ENCODE peak calls at places on chromosomes 2 and 18, in eight cellular contexts. B is EH; K is nucleus accumbens; N is EL; X is AG04450; D is GM12865; J is activated CD8-positive, alpha-beta memory T cell treated with anti-CD3 and anti-CD28 coated beads, Interleukin-2, amount 50 U/mL, for 48 hours; A is ureter. R is an unnamed sample.

GRCh38 chr2:199710551-199710950 is 140.4 kb downstream of the FTCDNL1 start:
- DNase-seq in B (peak), K (no peak), N (peak), X (no peak), D (no peak), J (no peak), A (no peak), R (no peak)

GRCh38 chr18:12307251-12307736 is 747 bp upstream of the TUBB6 start:
- DNase-seq in B (peak), K (no peak), N (peak), X (no peak), D (no peak), J (no peak), A (peak), R (no peak)

GRCh38 chr2:3169106-3169870 is 208.3 kb downstream of the EIPR1 start:
- DNase-seq in B (peak), K (no peak), N (peak), X (no peak), D (no peak), J (no peak), A (no peak), R (peak)

GRCh38 chr2:221624475-221624874 is 52.4 kb upstream of the EPHA4 start:
- DNase-seq in B (no peak), K (no peak), N (no peak), X (no peak), D (no peak), J (no peak), A (no peak), R (no peak)

GRCh38 chr2:176479961-176480360 is 210.7 kb downstream of the MTX2 start:
- DNase-seq in B (no peak), K (no peak), N (no peak), X (no peak), D (no peak), J (no peak), A (no peak), R (no peak)

GRCh38 chr2:109128466-109129355 is at the start of gene SH3RF3:
- DNase-seq in B (peak), K (no peak), N (peak), X (no peak), D (peak), J (peak), A (peak), R (peak)

GRCh38 chr2:144519934-144520717 is at the start of gene ZEB2:
- DNase-seq in B (peak), K (peak), N (peak), X (no peak), D (peak), J (no peak), A (peak), R (peak)

GRCh38 chr18:5894215-5894612 is 1.1 kb downstream of the TMEM200C start:
- DNase-seq in B (no peak), K (no peak), N (no peak), X (no peak), D (no peak), J (no peak), A (no peak), R (no peak)

GRCh38 chr2:127683056-127683455 is 7.7 kb upstream of the LIMS2 start:
- DNase-seq in B (no peak), K (no peak), N (no peak), X (no peak), D (no peak), J (no peak), A (peak), R (no peak)

GRCh38 chr2:18599509-18600254 is 10.3 kb upstream of the NT5C1B start:
- DNase-seq in B (peak), K (no peak), N (peak), X (no peak), D (no peak), J (no peak), A (no peak), R (no peak)

GRCh38 chr18:39966275-39966674 is 1988.8 kb upstream of the PIK3C3 start:
- DNase-seq in B (no peak), K (no peak), N (no peak), X (no peak), D (no peak), J (no peak), A (no peak), R (no peak)

GRCh38 chr2:203583696-203584095 is 48.6 kb upstream of the RAPH1 start:
- DNase-seq in B (peak), K (no peak), N (peak), X (no peak), D (peak), J (peak), A (no peak), R (no peak)

GRCh38 chr2:176129825-176130152 is 284 bp downstream of the HOXD8 start:
- DNase-seq in B (no peak), K (no peak), N (peak), X (no peak), D (no peak), J (peak), A (no peak), R (no peak)

GRCh38 chr2:226699321-226699720 is 100.3 kb downstream of the IRS1 start:
- DNase-seq in B (peak), K (no peak), N (peak), X (no peak), D (no peak), J (no peak), A (peak), R (no peak)

GRCh38 chr2:24971300-24971549 is 530 bp downstream of the DNAJC27 start:
- DNase-seq in B (no peak), K (no peak), N (no peak), X (no peak), D (no peak), J (no peak), A (no peak), R (no peak)

GRCh38 chr2:224945134-224945533 is 97.1 kb downstream of the DOCK10 start:
- DNase-seq in B (no peak), K (no peak), N (no peak), X (no peak), D (no peak), J (no peak), A (no peak), R (no peak)

GRCh38 chr2:3478846-3479385 is 40.4 kb downstream of the ADI1 start:
- DNase-seq in B (no peak), K (no peak), N (no peak), X (no peak), D (no peak), J (no peak), A (no peak), R (no peak)

GRCh38 chr2:88180594-88181240 is 10.6 kb downstream of the THNSL2 start:
- DNase-seq in B (peak), K (no peak), N (peak), X (no peak), D (no peak), J (no peak), A (no peak), R (no peak)

GRCh38 chr2:55877101-55877500 is 46.5 kb downstream of the EFEMP1 start:
- DNase-seq in B (peak), K (no peak), N (peak), X (no peak), D (no peak), J (no peak), A (no peak), R (no peak)

GRCh38 chr2:226256709-226257401 is 542.8 kb downstream of the IRS1 start:
- DNase-seq in B (no peak), K (no peak), N (no peak), X (no peak), D (no peak), J (no peak), A (no peak), R (no peak)

GRCh38 chr2:44651974-44652373 is 289.5 kb upstream of the SIX3 start:
- DNase-seq in B (no peak), K (no peak), N (no peak), X (no peak), D (peak), J (no peak), A (no peak), R (no peak)

GRCh38 chr2:176891105-176891504 is 321.5 kb upstream of the HNRNPA3 start:
- DNase-seq in B (no peak), K (no peak), N (no peak), X (no peak), D (no peak), J (no peak), A (no peak), R (no peak)

R was measured in activated effector memory CD4-positive, alpha-beta T cell treated with anti-CD3 and anti-CD28 coated beads, Interleukin-2, amount 50 U/mL, for 16 hours.